ENCODE peak calls at places on chromosome 19, in six cellular contexts. D is MCF 10A, T is mucosa of descending colon, I is GM20000, L is osteoblast, R is thoracic aorta. W is an unnamed sample.
A peak's percentile ranks its signal among the peaks of the same experiment; 100 is the strongest.

GRCh38 chr19:18063463-18063862 is 23.3 kb downstream of the IL12RB1 start:
- DNase-seq in L (peak; percentile 29), I (no peak), R (no peak), T (no peak), D (peak; percentile 27), W (no peak)

GRCh38 chr19:16088351-16088984 is 12.2 kb downstream of the TPM4 start:
- DNase-seq in T (no peak), L (no peak), I (no peak), R (no peak), D (no peak), W (no peak)

GRCh38 chr19:16891696-16892382 is 3.0 kb downstream of the F2RL3 start:
- DNase-seq in T (no peak), I (no peak), L (no peak), R (no peak), D (no peak), W (no peak)

GRCh38 chr19:33677745-33678426 is 56.1 kb downstream of the CHST8 start:
- DNase-seq in L (no peak), T (no peak), I (no peak), R (no peak), D (no peak), W (no peak)

GRCh38 chr19:21850636-21851255 is 14.8 kb upstream of the ZNF43 start:
- DNase-seq in R (no peak), D (no peak), T (no peak), I (no peak), L (no peak), W (no peak)

GRCh38 chr19:15107056-15108010 is at the start of gene SYDE1:
- DNase-seq in D (peak; percentile 46), R (no peak), I (peak; percentile 44), L (peak; percentile 98), T (no peak), W (no peak)

GRCh38 chr19:31349160-31349881 is at the start of gene TSHZ3:
- DNase-seq in I (no peak), T (peak; percentile 48), D (no peak), L (peak; percentile 96), R (no peak), W (no peak)

GRCh38 chr19:35516310-35516709 is 2.9 kb upstream of the DMKN start:
- DNase-seq in I (no peak), R (no peak), T (no peak), L (no peak), D (no peak), W (no peak)

GRCh38 chr19:55688422-55689218 is 13.6 kb downstream of the EPN1 start:
- DNase-seq in D (no peak), I (no peak), R (no peak), L (peak; percentile 79), T (peak; percentile 92), W (no peak)

GRCh38 chr19:9608912-9609311 is 12.1 kb downstream of the ZNF561 start:
- DNase-seq in R (no peak), I (no peak), L (no peak), T (no peak), D (no peak), W (no peak)

GRCh38 chr19:45376045-45376724 is 5.8 kb upstream of the ERCC2 start:
- DNase-seq in T (no peak), R (no peak), L (peak; percentile 83), I (no peak), D (peak; percentile 87), W (no peak)

GRCh38 chr19:33771308-33772101 is 25.2 kb upstream of the KCTD15 start:
- DNase-seq in L (peak; percentile 99), R (no peak), I (peak; percentile 86), D (peak; percentile 75), T (peak; percentile 82), W (peak; percentile 47)

GRCh38 chr19:10036601-10037071 is 23.4 kb downstream of the RDH8 start:
- DNase-seq in R (no peak), T (no peak), I (no peak), D (peak; percentile 28), L (no peak), W (no peak)

GRCh38 chr19:40802300-40803169 is 3.5 kb downstream of the EGLN2 start:
- DNase-seq in L (peak; percentile 74), T (peak; percentile 79), I (no peak), D (no peak), R (no peak), W (no peak)

GRCh38 chr19:16367269-16367683 is 42.6 kb downstream of the KLF2 start:
- DNase-seq in D (no peak), I (peak; percentile 71), L (peak; percentile 61), T (no peak), R (no peak), W (peak; percentile 63)

GRCh38 chr19:53670345-53670744 is 38.5 kb downstream of the DPRX start:
- DNase-seq in L (no peak), T (no peak), R (no peak), I (no peak), D (no peak), W (no peak)

GRCh38 chr19:53394522-53394973 is 401 bp upstream of the ZNF765 start:
- DNase-seq in D (no peak), I (no peak), R (peak; percentile 18), T (no peak), L (peak; percentile 81), W (peak; percentile 16)

GRCh38 chr19:34067861-34068271 is 104.4 kb upstream of the LSM14A start:
- DNase-seq in D (peak; percentile 5), L (peak; percentile 64), R (no peak), T (no peak), I (no peak), W (no peak)

GRCh38 chr19:38028913-38029565 is 122.0 kb downstream of the SIPA1L3 start:
- DNase-seq in I (no peak), D (no peak), R (no peak), L (no peak), T (no peak), W (no peak)

GRCh38 chr19:756232-756631 is 5.3 kb downstream of the MISP start:
- DNase-seq in D (peak; percentile 29), I (no peak), T (peak; percentile 43), R (no peak), L (peak; percentile 94), W (no peak)

GRCh38 chr19:31529121-31529520 is 179.9 kb upstream of the TSHZ3 start:
- DNase-seq in I (no peak), L (no peak), D (no peak), T (no peak), R (no peak), W (no peak)

GRCh38 chr19:52230685-52231084 is 38.7 kb upstream of the ZNF766 start:
- DNase-seq in T (no peak), L (no peak), D (no peak), I (peak; percentile 4), R (no peak), W (no peak)

GRCh38 chr19:35714601-35715354 is 3.0 kb upstream of the KMT2B start:
- DNase-seq in I (no peak), T (no peak), D (no peak), L (peak; percentile 50), R (no peak), W (no peak)

DNA sequence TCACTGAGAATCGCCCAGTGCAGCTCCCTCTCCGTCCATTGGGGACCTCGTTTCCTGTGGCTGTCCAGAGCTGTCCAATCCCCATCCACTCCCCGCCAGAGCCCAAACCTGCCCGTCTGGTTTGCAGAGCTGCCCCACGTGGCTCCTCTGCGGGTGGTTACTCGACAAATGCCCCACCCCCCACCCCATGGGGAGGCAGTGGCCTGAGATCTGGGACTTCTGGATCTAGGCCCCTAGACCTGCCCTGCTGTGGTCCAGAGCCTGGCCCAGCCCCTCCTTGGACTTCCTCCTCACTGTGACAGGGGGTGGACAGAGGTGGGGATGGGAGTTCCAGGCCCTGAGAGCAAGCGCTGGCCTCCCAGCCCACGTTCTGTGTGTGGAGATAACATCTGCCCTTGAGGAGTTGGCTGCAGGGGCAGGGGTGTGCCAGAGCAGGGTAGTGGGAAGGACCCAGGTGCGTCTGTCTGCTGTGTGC is 29.1 kb downstream of the PAK4 start:
- DNase-seq in I (no peak), R (no peak), L (peak; percentile 69), T (peak; percentile 55), D (no peak), W (no peak)
- TF ChIP-seq CTCF in I (no peak), R (no peak), L (no peak), T (no peak), D (no peak), W (no peak)

GRCh38 chr19:50688766-50689165 is 30.8 kb downstream of the SHANK1 start:
- DNase-seq in R (no peak), D (no peak), I (no peak), L (no peak), T (no peak), W (no peak)

GRCh38 chr19:50690439-50690838 is 29.2 kb downstream of the SHANK1 start:
- DNase-seq in I (no peak), L (no peak), D (no peak), R (no peak), T (no peak), W (no peak)

GRCh38 chr19:50686310-50687032 is 33.1 kb downstream of the SHANK1 start:
- DNase-seq in L (no peak), I (no peak), R (no peak), T (no peak), D (no peak), W (no peak)
- TF ChIP-seq CTCF in L (no peak), I (no peak), R (no peak), T (no peak), D (no peak), W (no peak)

DNA sequence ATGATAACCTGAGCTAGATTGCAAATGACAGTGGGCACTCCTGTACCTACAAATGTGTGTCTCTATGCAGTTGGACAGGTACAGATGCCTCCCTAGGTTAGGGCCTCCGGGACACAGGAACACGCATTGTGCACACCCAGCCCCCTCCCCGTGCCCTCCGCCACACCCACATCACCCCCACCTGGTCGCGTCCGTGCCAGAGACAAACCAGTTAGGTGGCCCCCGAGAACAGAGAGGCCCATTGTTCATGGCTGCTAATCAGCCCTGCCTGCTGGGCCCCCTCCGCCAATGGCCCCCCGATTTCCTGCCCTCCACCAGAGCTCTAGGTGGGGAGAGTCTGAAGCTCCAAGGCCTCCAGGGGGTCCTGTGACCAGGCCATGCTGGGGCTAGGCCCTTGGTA is 13.7 kb downstream of the NRTN start:
- DNase-seq in D (no peak), R (no peak), L (peak; percentile 4), I (no peak), T (no peak), W (no peak)
- TF ChIP-seq CTCF in D (no peak), R (no peak), L (no peak), I (no peak), T (no peak), W (no peak)

DNA sequence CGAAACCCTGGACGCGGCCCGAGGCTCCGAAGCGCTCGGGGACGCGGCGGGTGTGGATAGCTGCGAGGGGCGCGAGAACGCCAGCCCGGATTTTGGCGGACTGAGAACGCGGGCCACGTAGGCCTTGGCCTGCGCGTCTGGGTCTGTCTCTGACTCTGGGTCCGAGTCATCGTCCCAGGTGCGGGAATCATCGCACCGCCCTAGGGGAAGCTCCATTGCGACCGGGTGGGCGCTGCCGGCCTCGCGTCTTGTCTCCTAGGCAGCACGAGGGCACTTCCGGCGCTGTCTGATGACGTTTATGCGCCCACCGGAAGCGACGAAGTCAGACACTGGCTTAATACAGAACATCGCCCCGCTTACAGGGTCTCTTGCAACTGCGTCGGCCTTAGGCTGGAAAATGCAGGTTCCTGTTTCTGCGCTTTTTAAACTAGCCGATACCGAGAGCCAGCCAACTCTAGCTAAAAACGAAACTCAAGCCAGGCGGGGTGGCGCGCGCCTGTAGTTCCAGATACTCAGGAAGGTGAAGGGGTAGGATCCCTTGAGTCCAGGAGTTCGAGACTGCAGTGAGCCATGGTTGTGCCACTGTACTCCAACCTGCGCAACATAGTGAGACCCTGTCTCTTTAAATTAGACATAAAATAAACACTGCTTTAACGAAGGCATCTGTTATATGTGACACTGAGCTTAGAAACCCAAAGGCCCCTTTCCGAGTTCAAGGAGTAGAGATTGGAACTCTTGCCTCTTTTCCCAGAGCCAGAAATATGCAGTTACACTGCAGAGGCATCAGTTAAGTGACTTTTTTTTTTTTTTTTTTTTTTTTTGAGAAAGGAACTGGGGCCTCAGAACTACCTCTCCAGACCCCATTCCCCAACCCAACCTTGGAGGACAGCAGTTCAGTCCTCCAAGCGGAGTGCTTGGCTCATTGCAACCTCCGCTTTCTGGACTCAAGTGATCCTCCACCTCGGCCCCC is at the start of gene FBXW9:
- DNase-seq in D (peak; percentile 93), L (peak; percentile 100), I (peak; percentile 99), R (peak; percentile 95), T (peak; percentile 99), W (peak; percentile 99)
- TF ChIP-seq CTCF in D (no peak), L (no peak), I (no peak), R (no peak), T (no peak), W (no peak)

W was measured in natural killer cell.